ENCODE peak calls at places on chromosomes 16 and 17, in six cellular contexts. One of them, this sample, is unnamed.

GRCh38 chr16:58082381-58082780 is 46.8 kb downstream of the CFAP20 start:
- DNase-seq in SK-N-SH: no peak
- DNase-seq in K562: no peak
- DNase-seq in HCT116: no peak
- DNase-seq in GM12878: no peak
- DNase-seq in H1: no peak
- DNase-seq in this sample: no peak

GRCh38 chr16:12917653-12918052 is 16.3 kb downstream of the SHISA9 start:
- DNase-seq in H1: no peak
- DNase-seq in HCT116: no peak
- DNase-seq in GM12878: no peak
- DNase-seq in SK-N-SH: no peak
- DNase-seq in K562: no peak
- DNase-seq in this sample: no peak

GRCh38 chr16:66925322-66925840 is at the start of gene RRAD:
- DNase-seq in K562: peak
- DNase-seq in GM12878: no peak
- DNase-seq in H1: no peak
- DNase-seq in SK-N-SH: no peak
- DNase-seq in HCT116: no peak
- DNase-seq in this sample: no peak

GRCh38 chr16:54033747-54034146 is 252.8 kb downstream of the IRX3 start:
- DNase-seq in HCT116: no peak
- DNase-seq in GM12878: no peak
- DNase-seq in K562: no peak
- DNase-seq in H1: no peak
- DNase-seq in SK-N-SH: no peak
- DNase-seq in this sample: no peak

GRCh38 chr17:63984206-63984605 is 11.5 kb upstream of the SCN4A start:
- DNase-seq in HCT116: no peak
- DNase-seq in SK-N-SH: no peak
- DNase-seq in H1: no peak
- DNase-seq in GM12878: no peak
- DNase-seq in K562: no peak
- DNase-seq in this sample: no peak

GRCh38 chr17:20085283-20085875 is 76.2 kb downstream of the SPECC1 start:
- DNase-seq in K562: no peak
- DNase-seq in H1: no peak
- DNase-seq in GM12878: no peak
- DNase-seq in SK-N-SH: no peak
- DNase-seq in HCT116: no peak
- DNase-seq in this sample: no peak

GRCh38 chr16:84883301-84883700 is 63.5 kb downstream of the CRISPLD2 start:
- DNase-seq in H1: no peak
- DNase-seq in SK-N-SH: no peak
- DNase-seq in GM12878: no peak
- DNase-seq in HCT116: no peak
- DNase-seq in K562: no peak
- DNase-seq in this sample: no peak

GRCh38 chr17:7956208-7956965 is 24.4 kb downstream of the CNTROB start:
- DNase-seq in H1: no peak
- DNase-seq in K562: no peak
- DNase-seq in HCT116: no peak
- DNase-seq in GM12878: no peak
- DNase-seq in SK-N-SH: peak
- DNase-seq in this sample: no peak

GRCh38 chr16:49621240-49622083 is 234.4 kb downstream of the ZNF423 start:
- DNase-seq in H1: no peak
- DNase-seq in K562: no peak
- DNase-seq in SK-N-SH: peak
- DNase-seq in GM12878: no peak
- DNase-seq in HCT116: no peak
- DNase-seq in this sample: no peak

GRCh38 chr17:50265690-50266306 is 8.5 kb upstream of the TMEM92 start:
- DNase-seq in K562: no peak
- DNase-seq in H1: no peak
- DNase-seq in SK-N-SH: peak
- DNase-seq in GM12878: no peak
- DNase-seq in HCT116: no peak
- DNase-seq in this sample: no peak

GRCh38 chr17:40112718-40113109 is 9.1 kb upstream of the MSL1 start:
- DNase-seq in GM12878: no peak
- DNase-seq in HCT116: no peak
- DNase-seq in K562: no peak
- DNase-seq in H1: no peak
- DNase-seq in SK-N-SH: no peak
- DNase-seq in this sample: no peak

GRCh38 chr17:1462164-1463112 is 6.4 kb upstream of the CRK start:
- DNase-seq in GM12878: no peak
- DNase-seq in K562: peak
- DNase-seq in HCT116: no peak
- DNase-seq in H1: no peak
- DNase-seq in SK-N-SH: no peak
- DNase-seq in this sample: no peak

GRCh38 chr17:48052956-48053757 is 5.0 kb downstream of the NFE2L1 start:
- DNase-seq in HCT116: no peak
- DNase-seq in GM12878: no peak
- DNase-seq in SK-N-SH: peak
- DNase-seq in K562: peak
- DNase-seq in H1: no peak
- DNase-seq in this sample: no peak

GRCh38 chr16:10984509-10984908 is 40.1 kb downstream of the CLEC16A start:
- DNase-seq in K562: no peak
- DNase-seq in H1: no peak
- DNase-seq in GM12878: no peak
- DNase-seq in HCT116: no peak
- DNase-seq in SK-N-SH: no peak
- DNase-seq in this sample: no peak

GRCh38 chr16:55488306-55488705 is 9.3 kb downstream of the MMP2 start:
- DNase-seq in HCT116: no peak
- DNase-seq in H1: no peak
- DNase-seq in SK-N-SH: no peak
- DNase-seq in K562: no peak
- DNase-seq in GM12878: no peak
- DNase-seq in this sample: no peak

GRCh38 chr17:49994085-49995054 is 654 bp downstream of the DLX3 start:
- DNase-seq in K562: no peak
- DNase-seq in H1: no peak
- DNase-seq in SK-N-SH: peak
- DNase-seq in HCT116: no peak
- DNase-seq in GM12878: no peak
- DNase-seq in this sample: no peak

GRCh38 chr16:17350212-17350611 is 120.5 kb downstream of the XYLT1 start:
- DNase-seq in HCT116: no peak
- DNase-seq in SK-N-SH: no peak
- DNase-seq in GM12878: no peak
- DNase-seq in H1: no peak
- DNase-seq in K562: no peak
- DNase-seq in this sample: no peak

GRCh38 chr17:38579934-38580333 is 25.8 kb downstream of the SRCIN1 start:
- DNase-seq in HCT116: no peak
- DNase-seq in K562: peak
- DNase-seq in H1: no peak
- DNase-seq in SK-N-SH: peak
- DNase-seq in GM12878: no peak
- DNase-seq in this sample: no peak

GRCh38 chr17:28536532-28537218 is 15.7 kb downstream of the UNC119 start:
- DNase-seq in HCT116: no peak
- DNase-seq in H1: no peak
- DNase-seq in GM12878: no peak
- DNase-seq in SK-N-SH: no peak
- DNase-seq in K562: no peak
- DNase-seq in this sample: no peak

GRCh38 chr16:72112452-72112792 is 18.8 kb downstream of the DHX38 start:
- DNase-seq in SK-N-SH: no peak
- DNase-seq in H1: no peak
- DNase-seq in HCT116: no peak
- DNase-seq in GM12878: no peak
- DNase-seq in K562: no peak
- DNase-seq in this sample: no peak

GRCh38 chr17:15954222-15954621 is 9.3 kb downstream of the ADORA2B start:
- DNase-seq in HCT116: peak
- DNase-seq in K562: no peak
- DNase-seq in SK-N-SH: no peak
- DNase-seq in H1: no peak
- DNase-seq in GM12878: no peak
- DNase-seq in this sample: peak

GRCh38 chr17:38798614-38799500 is 499 bp downstream of the PIP4K2B start:
- DNase-seq in SK-N-SH: peak
- DNase-seq in HCT116: no peak
- DNase-seq in H1: no peak
- DNase-seq in K562: peak
- DNase-seq in GM12878: no peak
- DNase-seq in this sample: peak

GRCh38 chr17:12095522-12095921 is 74.8 kb downstream of the MAP2K4 start:
- DNase-seq in GM12878: no peak
- DNase-seq in K562: no peak
- DNase-seq in SK-N-SH: no peak
- DNase-seq in H1: no peak
- DNase-seq in HCT116: no peak
- DNase-seq in this sample: no peak

GRCh38 chr17:8622191-8622590 is 8.3 kb downstream of the MYH10 start:
- DNase-seq in SK-N-SH: no peak
- DNase-seq in H1: no peak
- DNase-seq in HCT116: no peak
- DNase-seq in K562: no peak
- DNase-seq in GM12878: no peak
- DNase-seq in this sample: no peak

GRCh38 chr17:45052052-45052772 is 780 bp upstream of the DCAKD start:
- DNase-seq in HCT116: no peak
- DNase-seq in SK-N-SH: peak
- DNase-seq in H1: no peak
- DNase-seq in K562: peak
- DNase-seq in GM12878: no peak
- DNase-seq in this sample: peak
- TF ChIP-seq JUND in HCT116: no peak
- TF ChIP-seq JUND in SK-N-SH: no peak
- TF ChIP-seq JUND in H1: no peak
- TF ChIP-seq JUND in K562: no peak
- TF ChIP-seq JUND in GM12878: no peak
- TF ChIP-seq JUND in this sample: no peak

GRCh38 chr17:3698139-3698538 is 2.2 kb upstream of the P2RX5 start:
- DNase-seq in H1: no peak
- DNase-seq in K562: no peak
- DNase-seq in GM12878: no peak
- DNase-seq in HCT116: no peak
- DNase-seq in SK-N-SH: no peak
- DNase-seq in this sample: no peak
- TF ChIP-seq JUND in H1: no peak
- TF ChIP-seq JUND in K562: no peak
- TF ChIP-seq JUND in GM12878: no peak
- TF ChIP-seq JUND in HCT116: no peak
- TF ChIP-seq JUND in SK-N-SH: no peak
- TF ChIP-seq JUND in this sample: no peak

DNA sequence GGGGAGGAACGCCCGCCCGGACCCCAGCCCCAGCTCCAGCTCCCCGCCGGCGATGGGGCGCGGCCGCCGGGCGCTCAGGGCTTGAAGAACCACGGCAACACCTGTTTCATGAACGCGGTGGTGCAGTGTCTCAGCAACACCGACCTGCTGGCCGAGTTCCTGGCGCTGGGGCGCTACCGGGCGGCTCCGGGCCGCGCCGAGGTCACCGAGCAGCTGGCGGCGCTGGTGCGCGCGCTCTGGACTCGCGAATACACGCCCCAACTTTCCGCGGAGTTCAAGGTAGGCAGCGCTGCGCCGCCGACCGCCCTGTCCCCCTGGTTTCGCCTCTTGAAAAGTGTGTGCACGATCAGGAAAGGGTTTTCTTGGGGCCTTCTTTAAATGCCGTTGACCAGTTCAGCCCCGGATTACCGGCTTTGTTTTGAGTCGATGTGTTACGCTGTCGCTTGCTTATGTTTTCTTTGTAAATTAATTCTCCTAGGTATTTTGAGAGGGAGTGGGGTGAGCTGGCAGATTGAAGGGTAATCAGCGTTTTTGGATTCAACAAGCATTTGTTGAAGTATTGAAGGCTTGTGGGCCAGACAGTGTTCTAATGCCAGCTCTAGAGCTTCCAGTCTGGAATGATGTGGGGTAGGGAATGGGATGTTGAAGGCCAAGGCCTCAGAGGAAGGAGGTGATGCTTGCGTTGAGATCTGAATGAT is 690 bp downstream of the USP43 start:
- DNase-seq in HCT116: peak
- DNase-seq in SK-N-SH: peak
- DNase-seq in K562: peak
- DNase-seq in GM12878: no peak
- DNase-seq in H1: no peak
- DNase-seq in this sample: peak
- TF ChIP-seq JUND in HCT116: no peak
- TF ChIP-seq JUND in SK-N-SH: no peak
- TF ChIP-seq JUND in K562: no peak
- TF ChIP-seq JUND in GM12878: no peak
- TF ChIP-seq JUND in H1: no peak
- TF ChIP-seq JUND in this sample: no peak

GRCh38 chr17:41499714-41500113 is 5.7 kb downstream of the KRT13 start:
- DNase-seq in H1: no peak
- DNase-seq in GM12878: no peak
- DNase-seq in SK-N-SH: no peak
- DNase-seq in HCT116: no peak
- DNase-seq in K562: no peak
- DNase-seq in this sample: no peak

GRCh38 chr17:41494524-41494923 is 4.8 kb upstream of the KRT36 start:
- DNase-seq in HCT116: no peak
- DNase-seq in GM12878: no peak
- DNase-seq in SK-N-SH: no peak
- DNase-seq in H1: no peak
- DNase-seq in K562: no peak
- DNase-seq in this sample: no peak

GRCh38 chr17:41498276-41498675 is 7.1 kb downstream of the KRT13 start:
- DNase-seq in K562: no peak
- DNase-seq in H1: no peak
- DNase-seq in GM12878: no peak
- DNase-seq in HCT116: no peak
- DNase-seq in SK-N-SH: no peak
- DNase-seq in this sample: no peak

GRCh38 chr17:41500131-41500911 is 5.1 kb downstream of the KRT13 start:
- DNase-seq in K562: peak
- DNase-seq in SK-N-SH: no peak
- DNase-seq in HCT116: peak
- DNase-seq in GM12878: no peak
- DNase-seq in H1: no peak
- DNase-seq in this sample: no peak

DNA sequence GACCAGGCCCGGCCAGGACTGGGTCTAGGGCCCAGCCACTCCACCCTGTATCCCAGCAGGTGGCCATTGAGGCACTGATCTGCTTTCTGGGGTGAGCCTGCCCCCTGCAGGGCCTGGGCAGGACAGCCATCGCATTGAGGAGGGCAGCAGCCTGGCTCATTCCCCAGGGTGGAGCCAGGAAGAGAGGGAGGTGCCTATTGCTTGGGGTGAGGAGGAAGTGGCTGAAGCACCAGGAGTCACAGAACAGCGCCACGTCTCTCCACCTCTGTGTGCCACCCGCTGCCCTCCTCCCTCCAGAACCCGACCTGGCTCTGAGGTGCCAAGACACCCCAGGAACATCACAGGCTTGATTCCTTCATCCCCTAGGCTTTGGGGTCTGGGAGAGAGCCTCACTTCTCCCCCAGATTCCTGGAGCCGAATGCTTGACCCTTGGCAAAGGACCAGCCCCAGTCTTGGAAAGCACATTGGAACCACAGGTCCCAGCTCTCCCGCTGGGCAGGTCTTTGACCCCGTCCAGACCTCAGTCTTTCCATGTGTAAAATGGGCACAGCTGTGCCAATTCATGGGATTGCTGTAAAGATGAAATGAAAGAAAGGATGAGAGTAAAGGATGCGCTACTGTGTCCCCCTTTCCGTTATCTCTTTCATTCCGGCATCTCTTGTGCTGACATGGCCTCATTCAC is 7.2 kb upstream of the KRT36 start:
- DNase-seq in H1: peak
- DNase-seq in GM12878: peak
- DNase-seq in HCT116: peak
- DNase-seq in SK-N-SH: peak
- DNase-seq in K562: peak
- DNase-seq in this sample: peak
- TF ChIP-seq JUND in H1: no peak
- TF ChIP-seq JUND in GM12878: no peak
- TF ChIP-seq JUND in HCT116: no peak
- TF ChIP-seq JUND in SK-N-SH: no peak
- TF ChIP-seq JUND in K562: no peak
- TF ChIP-seq JUND in this sample: no peak